ENCODE peak calls at places on chromosomes 7 and 10, in eight cellular contexts. G is HFFc6, F is NCI-H1694 treated with DMSO at 0.1 percent for 48 hours, A is COR-L47, B is fibroblast of mammary gland, P is fibroblast of the aortic adventitia, C is NCI-H446 treated with DMSO at 0.1 percent for 48 hours, N is spleen. U is an unnamed sample.

GRCh38 chr7:33750177-33750576 is 155.2 kb upstream of the BMPER start:
- DNase-seq in G (peak; percentile 37), F (no peak), A (no peak), B (peak; percentile 59), P (peak; percentile 57), C (no peak), N (no peak), U (no peak)

GRCh38 chr7:117312593-117312992 is 10.3 kb downstream of the WNT2 start:
- DNase-seq in G (no peak), F (no peak), A (no peak), B (no peak), P (peak; percentile 49), C (no peak), N (no peak), U (no peak)

GRCh38 chr7:92260248-92260781 is 14.5 kb downstream of the ANKIB1 start:
- DNase-seq in G (no peak), F (no peak), A (no peak), B (peak; percentile 37), P (no peak), C (no peak), N (no peak), U (no peak)

GRCh38 chr7:1696671-1697498 is 26.8 kb downstream of the ELFN1 start:
- DNase-seq in G (no peak), F (no peak), A (no peak), B (no peak), P (no peak), C (no peak), N (peak; percentile 58), U (no peak)

GRCh38 chr10:15461353-15462108 is 90.4 kb upstream of the FAM171A1 start:
- DNase-seq in G (peak; percentile 86), F (no peak), A (no peak), B (peak; percentile 91), P (peak; percentile 67), C (no peak), N (no peak), U (peak; percentile 11)

GRCh38 chr7:142880886-142881505 is 4.5 kb downstream of the TRPV6 start:
- DNase-seq in G (peak; percentile 6), F (no peak), A (no peak), B (peak; percentile 33), P (peak; percentile 35), C (no peak), N (no peak), U (no peak)

GRCh38 chr7:105787793-105788192 is 88.6 kb downstream of the ATXN7L1 start:
- DNase-seq in G (no peak), F (no peak), A (no peak), B (no peak), P (no peak), C (no peak), N (no peak), U (no peak)

GRCh38 chr10:122373713-122374112 is 795 bp upstream of the PLEKHA1 start:
- DNase-seq in G (peak; percentile 24), F (no peak), A (no peak), B (no peak), P (peak; percentile 32), C (no peak), N (no peak), U (no peak)

GRCh38 chr10:74282853-74283205 is 131.8 kb downstream of the ADK start:
- DNase-seq in G (peak; percentile 53), F (no peak), A (no peak), B (peak; percentile 75), P (peak; percentile 59), C (no peak), N (no peak), U (no peak)

GRCh38 chr10:71589617-71590551 is 129.7 kb downstream of the C10orf105 start:
- DNase-seq in G (no peak), F (no peak), A (no peak), B (no peak), P (no peak), C (no peak), N (no peak), U (no peak)

GRCh38 chr7:94877731-94878670 is 29.4 kb upstream of the PPP1R9A start:
- DNase-seq in G (no peak), F (no peak), A (no peak), B (no peak), P (no peak), C (no peak), N (no peak), U (no peak)

GRCh38 chr7:47893238-47893637 is 55.0 kb downstream of the PKD1L1 start:
- DNase-seq in G (no peak), F (no peak), A (no peak), B (peak; percentile 6), P (no peak), C (no peak), N (no peak), U (no peak)

GRCh38 chr7:16564909-16565426 is 38.3 kb downstream of the LRRC72 start:
- DNase-seq in G (peak; percentile 34), F (peak; percentile 81), A (peak; percentile 50), B (peak; percentile 57), P (peak; percentile 72), C (peak; percentile 46), N (no peak), U (peak; percentile 30)

GRCh38 chr7:152335900-152336571 is 99.8 kb downstream of the KMT2C start:
- DNase-seq in G (no peak), F (no peak), A (no peak), B (peak; percentile 13), P (peak; percentile 32), C (no peak), N (no peak), U (no peak)

GRCh38 chr10:10930979-10931743 is 86.5 kb upstream of the CELF2 start:
- DNase-seq in G (no peak), F (no peak), A (no peak), B (no peak), P (no peak), C (no peak), N (no peak), U (no peak)

GRCh38 chr10:30581779-30582380 is 47.7 kb downstream of the LYZL2 start:
- DNase-seq in G (peak; percentile 30), F (peak; percentile 27), A (no peak), B (peak; percentile 61), P (peak; percentile 63), C (no peak), N (no peak), U (no peak)